ENCODE peak calls at places on chromosomes 6 and 20, in six cellular contexts. K, V, Q, E, C and P are unnamed samples.

GRCh38 chr6:123901441-123901840 is 97.8 kb downstream of the NKAIN2 start:
- DNase-seq in Q (no peak), V (no peak), E (no peak), C (no peak), K (no peak), P (peak)

GRCh38 chr6:45625191-45625664 is 247.5 kb upstream of the SUPT3H start:
- DNase-seq in V (no peak), K (no peak), E (no peak), C (no peak), Q (no peak), P (peak)

GRCh38 chr6:38528196-38528965 is 111.3 kb downstream of the BTBD9 start:
- DNase-seq in E (no peak), C (no peak), K (no peak), V (no peak), Q (no peak), P (no peak)

GRCh38 chr6:39190545-39191235 is 38.6 kb downstream of the KCNK5 start:
- DNase-seq in E (no peak), V (no peak), K (no peak), Q (no peak), C (no peak), P (no peak)

GRCh38 chr20:63594043-63594561 is 20.1 kb upstream of the HELZ2 start:
- DNase-seq in E (no peak), C (no peak), V (no peak), Q (no peak), K (no peak), P (peak)

GRCh38 chr6:44386364-44386928 is 1.1 kb upstream of the CDC5L start:
- DNase-seq in Q (no peak), V (no peak), K (no peak), E (no peak), C (no peak), P (peak)

GRCh38 chr6:25173232-25173631 is 105.9 kb upstream of the CARMIL1 start:
- DNase-seq in E (no peak), V (no peak), Q (no peak), C (no peak), K (no peak), P (no peak)

GRCh38 chr20:32440758-32441078 is 82.6 kb downstream of the ASXL1 start:
- DNase-seq in C (no peak), K (no peak), E (no peak), Q (no peak), V (no peak), P (no peak)

GRCh38 chr6:71509142-71509541 is 220.5 kb downstream of the OGFRL1 start:
- DNase-seq in V (no peak), E (no peak), Q (no peak), C (no peak), K (no peak), P (no peak)

GRCh38 chr20:41387433-41387832 is 20.8 kb upstream of the EMILIN3 start:
- DNase-seq in E (no peak), K (peak), C (peak), V (no peak), Q (no peak), P (no peak)

GRCh38 chr20:32455171-32455900 is 97.2 kb downstream of the ASXL1 start:
- DNase-seq in C (no peak), K (no peak), E (no peak), Q (no peak), V (no peak), P (no peak)

GRCh38 chr6:18242062-18242851 is 22.1 kb downstream of the DEK start:
- DNase-seq in E (no peak), C (no peak), V (no peak), Q (no peak), K (no peak), P (peak)

GRCh38 chr6:86856937-86857563 is 80.3 kb upstream of the HTR1E start:
- DNase-seq in K (peak), V (peak), C (no peak), E (peak), Q (no peak), P (peak)

GRCh38 chr6:125952764-125953501 is 3.6 kb upstream of the HINT3 start:
- DNase-seq in Q (no peak), K (peak), C (peak), V (no peak), E (peak), P (no peak)

GRCh38 chr6:104995989-104996617 is 39.2 kb downstream of the LIN28B start:
- DNase-seq in Q (no peak), V (no peak), E (no peak), C (peak), K (no peak), P (peak)

GRCh38 chr6:53651764-53652401 is 13.7 kb downstream of the KLHL31 start:
- DNase-seq in E (peak), C (peak), K (peak), Q (peak), V (peak), P (no peak)

GRCh38 chr20:58661298-58662141 is 10.4 kb downstream of the STX16 start:
- DNase-seq in Q (peak), K (no peak), E (peak), C (no peak), V (no peak), P (no peak)

GRCh38 chr6:25054469-25054868 is 118.7 kb upstream of the RIPOR2 start:
- DNase-seq in V (no peak), K (no peak), E (no peak), Q (no peak), C (no peak), P (peak)

GRCh38 chr6:1962201-1962600 is 283.2 kb downstream of the GMDS start:
- DNase-seq in E (no peak), K (no peak), Q (no peak), V (no peak), C (no peak), P (no peak)

GRCh38 chr6:1795923-1796322 is 186.2 kb downstream of the FOXC1 start:
- DNase-seq in E (no peak), V (no peak), Q (no peak), C (no peak), K (no peak), P (no peak)

GRCh38 chr6:72890671-72891070 is 268.8 kb downstream of the KCNQ5 start:
- DNase-seq in Q (no peak), C (no peak), V (no peak), K (no peak), E (no peak), P (no peak)